ENCODE peak calls at places on chromosomes 13 and 19, in seven cellular contexts. W is SK-N-MC; K is NCI-H1092 treated with DMSO at 0.1 percent for 48 hours; B is astrocyte of the cerebellum; C is stimulated activated CD4-positive, alpha-beta T cell treated with anti-CD3 and anti-CD28 coated beads, Interleukin-15, amount 100 ng/mL, for 24 hours; A is nucleus accumbens; D is stimulated activated CD8-positive, alpha-beta memory T cell treated with anti-CD3 and anti-CD28 coated beads, Interleukin-15, amount 100 ng/mL, for 24 hours. Z is an unnamed sample.

GRCh38 chr13:109720758-109721184 is 65.6 kb downstream of the IRS2 start:
- DNase-seq in W (no peak), B (no peak), C (no peak), D (no peak), K (peak; percentile 87), A (no peak), Z (no peak)

GRCh38 chr19:49638360-49638759 is 1.6 kb downstream of the RRAS start:
- DNase-seq in K (no peak), B (no peak), W (no peak), A (no peak), D (no peak), C (no peak), Z (no peak)

GRCh38 chr19:35911173-35911572 is 3.1 kb upstream of the TYROBP start:
- DNase-seq in A (no peak), C (no peak), B (no peak), W (no peak), D (no peak), K (no peak), Z (no peak)

GRCh38 chr13:49859568-49859967 is 67.1 kb upstream of the KPNA3 start:
- DNase-seq in D (no peak), A (no peak), B (peak; percentile 55), C (no peak), W (no peak), K (no peak), Z (no peak)

GRCh38 chr13:20231839-20232555 is at the start of gene GJB6:
- DNase-seq in A (no peak), B (no peak), K (no peak), D (peak; percentile 11), C (peak; percentile 56), W (no peak), Z (peak; percentile 25)

GRCh38 chr13:99083976-99084375 is 106.1 kb upstream of the DOCK9 start:
- DNase-seq in B (no peak), A (no peak), W (no peak), C (no peak), K (no peak), D (no peak), Z (no peak)

GRCh38 chr13:62710766-62711165 is 1295.1 kb upstream of the PCDH20 start:
- DNase-seq in K (peak; percentile 28), W (no peak), B (no peak), C (no peak), D (no peak), A (no peak), Z (no peak)

GRCh38 chr13:113748101-113748861 is 10.7 kb upstream of the TMEM255B start:
- DNase-seq in A (no peak), K (no peak), W (no peak), B (no peak), C (no peak), D (no peak), Z (no peak)

GRCh38 chr13:44719857-44720671 is 143.9 kb upstream of the TSC22D1 start:
- DNase-seq in W (no peak), C (no peak), K (no peak), A (no peak), D (no peak), B (peak; percentile 96), Z (no peak)

GRCh38 chr19:10502524-10503001 is 593 bp downstream of the KEAP1 start:
- DNase-seq in B (peak; percentile 36), W (no peak), C (peak; percentile 94), A (peak; percentile 82), K (peak; percentile 89), D (peak; percentile 71), Z (peak; percentile 91)

GRCh38 chr19:10508036-10508435 is 4.9 kb upstream of the KEAP1 start:
- DNase-seq in D (no peak), C (no peak), W (no peak), K (no peak), A (no peak), B (no peak), Z (no peak)

Z was measured in endothelial cell.